ENCODE peak calls at places on chromosomes 13 and 19, in six cellular contexts. I, Y, O, R, Q and G are unnamed samples.
A peak's percentile ranks its signal among the peaks of the same experiment; 100 is the strongest.

GRCh38 chr13:98273824-98274786 is 97.0 kb upstream of the RNF113B start:
- DNase-seq in I (no peak), Y (no peak), O (no peak), R (no peak), Q (no peak), G (peak; percentile 41)

GRCh38 chr13:24284876-24285275 is 24.5 kb upstream of the C1QTNF9 start:
- DNase-seq in I (no peak), Y (no peak), O (no peak), R (no peak), Q (no peak), G (no peak)

GRCh38 chr13:113815151-113816058 is 48.5 kb downstream of the GAS6 start:
- DNase-seq in I (no peak), Y (no peak), O (no peak), R (no peak), Q (no peak), G (no peak)

GRCh38 chr19:45499196-45500180 is 1.2 kb downstream of the PPM1N start:
- DNase-seq in I (no peak), Y (peak; percentile 64), O (peak; percentile 72), R (no peak), Q (no peak), G (peak; percentile 23)

GRCh38 chr13:114241918-114242317 is 7.2 kb downstream of the CDC16 start:
- DNase-seq in I (no peak), Y (no peak), O (no peak), R (no peak), Q (no peak), G (no peak)

GRCh38 chr19:33161201-33161600 is 29.3 kb downstream of the WDR88 start:
- DNase-seq in I (no peak), Y (no peak), O (no peak), R (no peak), Q (no peak), G (no peak)

GRCh38 chr19:49210901-49211451 is 53.4 kb downstream of the TRPM4 start:
- DNase-seq in I (no peak), Y (no peak), O (no peak), R (no peak), Q (no peak), G (no peak)

GRCh38 chr13:82720961-82721360 is 1161.3 kb downstream of the SLITRK1 start:
- DNase-seq in I (no peak), Y (no peak), O (no peak), R (no peak), Q (no peak), G (no peak)

GRCh38 chr19:38733241-38733492 is 11.1 kb downstream of the CAPN12 start:
- DNase-seq in I (no peak), Y (no peak), O (no peak), R (no peak), Q (no peak), G (no peak)

GRCh38 chr13:48580185-48580803 is 47.4 kb upstream of the RCBTB2 start:
- DNase-seq in I (peak; percentile 79), Y (peak; percentile 79), O (peak; percentile 33), R (peak; percentile 11), Q (peak; percentile 19), G (peak; percentile 67)

GRCh38 chr13:32024750-32025149 is 6.8 kb upstream of the FRY start:
- DNase-seq in I (no peak), Y (no peak), O (no peak), R (no peak), Q (no peak), G (no peak)

GRCh38 chr13:36712290-36712689 is 38.5 kb downstream of the SERTM1 start:
- DNase-seq in I (no peak), Y (no peak), O (no peak), R (no peak), Q (no peak), G (no peak)

GRCh38 chr19:56639217-56639616 is 3.7 kb upstream of the SMIM17 start:
- DNase-seq in I (no peak), Y (no peak), O (peak; percentile 22), R (no peak), Q (no peak), G (no peak)

GRCh38 chr13:89432997-89433396 is 1761.8 kb downstream of the SLITRK5 start:
- DNase-seq in I (no peak), Y (no peak), O (no peak), R (no peak), Q (no peak), G (no peak)

GRCh38 chr13:99228737-99229691 is 28.4 kb downstream of the UBAC2 start:
- DNase-seq in I (no peak), Y (no peak), O (no peak), R (peak; percentile 49), Q (peak; percentile 84), G (no peak)

GRCh38 chr19:1068111-1069001 is 1.4 kb downstream of the ARHGAP45 start:
- DNase-seq in I (no peak), Y (no peak), O (no peak), R (no peak), Q (no peak), G (no peak)

GRCh38 chr19:38544569-38545315 is 73.0 kb downstream of the MAP4K1 start:
- DNase-seq in I (no peak), Y (no peak), O (peak; percentile 66), R (peak; percentile 7), Q (no peak), G (no peak)

GRCh38 chr19:39746836-39747529 is 9.2 kb upstream of the CLC start:
- DNase-seq in I (no peak), Y (no peak), O (no peak), R (no peak), Q (no peak), G (no peak)

DNA sequence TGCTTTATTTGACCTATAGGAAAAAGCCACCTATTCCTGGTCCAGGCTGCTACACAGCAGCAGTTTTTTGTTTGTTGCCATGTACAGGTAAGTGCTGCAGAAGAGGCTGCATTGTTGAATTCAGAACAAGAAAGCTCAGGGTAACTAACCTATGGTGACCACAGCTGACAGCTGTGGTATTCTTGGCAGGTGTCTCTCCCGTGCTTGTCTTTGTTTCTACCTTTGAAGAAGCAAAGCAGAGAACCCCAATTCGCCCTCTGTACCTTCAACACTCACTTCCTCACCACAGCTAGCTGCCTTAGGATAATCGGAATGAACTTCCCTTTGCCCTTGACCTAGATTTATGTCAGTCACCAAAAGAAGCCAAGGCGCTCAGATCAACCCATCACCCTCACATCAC is 1703.3 kb upstream of the SLC10A2 start:
- DNase-seq in I (no peak), Y (no peak), O (no peak), R (no peak), Q (no peak), G (no peak)
- TF ChIP-seq CTCF in I (no peak), Y (no peak), O (no peak), R (no peak), Q (no peak), G (no peak)

DNA sequence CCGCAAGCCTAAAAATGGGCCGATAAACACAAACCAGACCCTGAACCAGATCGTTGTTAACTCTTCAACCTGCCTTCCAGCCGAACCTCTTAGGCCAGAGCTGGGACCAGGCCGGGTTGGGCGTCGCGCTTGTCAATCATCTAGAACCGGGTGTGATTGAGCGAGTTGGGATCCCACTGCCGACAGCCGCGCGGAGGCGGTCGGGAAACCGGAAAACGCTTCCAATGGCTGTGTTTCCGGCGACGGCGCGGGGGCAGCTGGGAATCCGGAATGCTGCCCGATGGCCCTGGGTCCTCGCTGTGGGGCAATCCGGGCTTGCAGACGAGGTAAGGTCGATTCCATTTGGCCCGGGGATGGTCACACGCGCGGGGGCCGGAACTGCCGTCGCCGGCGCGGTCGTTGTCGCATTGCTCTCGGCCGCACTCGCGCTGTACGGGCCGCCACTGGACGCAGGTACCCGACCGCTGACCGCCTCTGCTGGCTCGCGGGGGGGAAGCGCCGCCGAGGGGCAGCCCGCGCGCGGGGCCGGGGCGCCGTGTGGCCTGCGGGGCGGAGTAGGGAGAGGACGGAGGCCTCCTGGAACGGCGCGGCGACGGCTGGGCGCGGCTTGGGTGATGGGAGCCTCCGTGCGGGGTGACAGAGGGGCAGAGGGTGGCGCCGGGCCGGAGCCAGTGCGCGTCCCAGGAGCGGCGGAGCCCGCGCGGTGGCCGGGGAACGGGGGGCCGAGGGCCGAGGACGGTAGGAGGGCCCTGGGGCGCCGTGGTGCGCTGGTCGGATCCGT is at the start of gene NAXD:
- DNase-seq in I (peak; percentile 70), Y (peak; percentile 94), O (peak; percentile 87), R (peak; percentile 67), Q (peak; percentile 71), G (peak; percentile 77)
- TF ChIP-seq CTCF in I (no peak), Y (no peak), O (no peak), R (no peak), Q (no peak), G (no peak)

DNA sequence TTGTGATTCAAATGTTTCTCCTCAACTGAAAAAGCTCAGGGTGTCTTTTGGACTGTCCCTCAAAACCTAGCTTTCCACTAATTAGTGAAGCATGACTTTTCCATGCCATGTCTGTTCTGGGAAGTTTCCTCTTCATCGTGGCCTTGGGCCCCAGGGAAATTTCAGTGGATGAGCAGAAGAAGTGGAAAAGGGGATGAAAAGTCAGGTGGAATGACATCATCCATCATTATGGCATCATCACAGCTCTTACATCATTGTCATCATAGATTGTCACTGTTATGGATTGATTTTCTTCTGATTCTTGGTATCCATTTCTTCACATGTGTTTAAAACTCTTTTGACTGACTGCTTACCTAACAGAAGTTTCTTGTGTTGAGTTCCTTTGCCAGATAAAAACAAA is 26.2 kb upstream of the MRI1 start:
- DNase-seq in I (no peak), Y (no peak), O (no peak), R (no peak), Q (no peak), G (no peak)
- TF ChIP-seq CTCF in I (no peak), Y (no peak), O (no peak), R (no peak), Q (no peak), G (no peak)

GRCh38 chr19:43640424-43640757 is 741 bp upstream of the CADM4 start:
- DNase-seq in I (no peak), Y (no peak), O (no peak), R (no peak), Q (no peak), G (no peak)

GRCh38 chr19:43641333-43641732 is 1.7 kb upstream of the CADM4 start:
- DNase-seq in I (no peak), Y (no peak), O (peak; percentile 26), R (no peak), Q (no peak), G (no peak)

GRCh38 chr19:43638214-43638990 is 1.2 kb downstream of the CADM4 start:
- DNase-seq in I (no peak), Y (no peak), O (no peak), R (no peak), Q (no peak), G (no peak)

GRCh38 chr19:43638991-43639494 is 607 bp downstream of the CADM4 start:
- DNase-seq in I (no peak), Y (no peak), O (no peak), R (no peak), Q (no peak), G (no peak)

DNA sequence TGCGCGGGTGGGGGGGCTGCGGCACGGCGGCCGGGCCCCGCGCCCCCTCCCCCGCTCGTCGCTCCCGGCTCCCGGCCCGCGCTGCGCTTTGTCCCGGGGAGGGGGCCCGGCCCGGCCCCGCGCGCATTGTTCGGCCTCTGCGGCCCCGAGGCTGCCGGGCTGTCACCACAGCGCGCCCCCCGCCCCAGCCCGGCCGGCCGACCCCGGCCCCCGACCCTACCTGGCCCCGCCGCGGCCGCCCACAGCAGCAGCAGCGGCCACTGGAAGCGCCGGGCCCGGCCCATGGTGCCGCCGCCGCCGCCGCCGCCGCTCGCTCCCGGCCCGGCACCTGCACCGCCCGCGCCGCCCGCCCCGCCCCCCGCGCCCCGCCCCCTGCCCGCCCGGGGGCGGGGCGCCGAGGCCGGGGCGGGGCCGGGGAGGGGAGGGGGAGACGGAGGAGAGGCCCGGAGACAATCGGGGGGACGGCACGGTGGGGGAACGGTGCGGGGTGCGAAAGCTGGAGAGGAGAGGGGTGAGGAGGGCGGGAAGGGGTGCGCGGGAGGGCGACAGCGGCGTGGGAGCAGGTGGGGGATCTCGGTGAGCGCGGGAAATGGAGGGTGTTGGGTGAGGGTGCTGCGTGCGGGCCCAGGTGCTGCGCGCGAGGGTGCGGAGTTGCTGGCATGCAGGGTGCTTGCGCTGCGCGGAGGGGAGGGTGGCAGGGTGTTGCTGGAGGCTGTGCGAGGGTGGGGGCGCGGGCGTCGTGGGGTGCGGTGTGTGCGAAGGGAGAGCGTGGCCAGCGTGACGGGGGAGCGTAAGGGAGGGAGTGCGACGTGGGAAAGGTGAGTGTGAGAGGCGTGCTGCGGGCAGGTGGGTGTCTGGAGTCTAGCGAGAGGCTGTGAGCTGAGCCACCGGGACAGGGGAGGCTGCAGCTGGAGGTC is at the start of gene CADM4:
- DNase-seq in I (peak; percentile 49), Y (peak; percentile 63), O (peak; percentile 90), R (no peak), Q (no peak), G (no peak)
- TF ChIP-seq CTCF in I (no peak), Y (no peak), O (no peak), R (no peak), Q (no peak), G (no peak)